ENCODE peak calls at places on chromosomes 1 and 21, in four cellular contexts. L is esophagus muscularis mucosa, U is right lobe of liver, S is endothelial cell. Z is an unnamed sample.
A peak's percentile ranks its signal among the peaks of the same experiment; 100 is the strongest.

GRCh38 chr1:229069176-229069575 is 201.7 kb upstream of the RAB4A start:
- DNase-seq in U (no peak), L (no peak), S (no peak), Z (no peak)

GRCh38 chr1:52913537-52913936 is 8.0 kb downstream of the ECHDC2 start:
- DNase-seq in U (peak; percentile 57), S (peak; percentile 23), L (no peak), Z (no peak)

GRCh38 chr1:234927312-234927967 is 201.2 kb downstream of the TOMM20 start:
- DNase-seq in S (no peak), L (no peak), U (no peak), Z (peak; percentile 48)

GRCh38 chr1:233326995-233327937 is at the start of gene MAP3K21:
- DNase-seq in U (peak; percentile 96), S (peak; percentile 54), L (peak; percentile 96), Z (peak; percentile 83)

GRCh38 chr1:58895559-58896135 is 111.8 kb upstream of the JUN start:
- DNase-seq in S (no peak), L (no peak), U (no peak), Z (no peak)

GRCh38 chr1:114024049-114024448 is 44.8 kb downstream of the OLFML3 start:
- DNase-seq in L (no peak), U (no peak), S (no peak), Z (no peak)

GRCh38 chr1:11788549-11789053 is 17.2 kb downstream of the MTHFR start:
- DNase-seq in L (no peak), S (no peak), U (no peak), Z (no peak)

GRCh38 chr1:204317170-204317569 is 42.6 kb downstream of the PLEKHA6 start:
- DNase-seq in U (no peak), L (no peak), S (no peak), Z (no peak)

GRCh38 chr1:17248781-17249180 is at the start of gene PADI3:
- DNase-seq in L (no peak), S (no peak), U (no peak), Z (no peak)

GRCh38 chr1:77989762-77990161 is 10.9 kb upstream of the FUBP1 start:
- DNase-seq in S (no peak), U (no peak), L (no peak), Z (no peak)

GRCh38 chr1:31745071-31745897 is 18.9 kb downstream of the ADGRB2 start:
- DNase-seq in L (no peak), S (peak; percentile 86), U (peak; percentile 50), Z (peak; percentile 90)

GRCh38 chr1:178134061-178134460 is 40.2 kb downstream of the RASAL2 start:
- DNase-seq in L (no peak), S (no peak), U (no peak), Z (no peak)

GRCh38 chr1:153178922-153179321 is 24.3 kb upstream of the LELP1 start:
- DNase-seq in L (no peak), S (no peak), U (no peak), Z (no peak)

GRCh38 chr1:159900086-159900680 is at the start of gene CFAP45:
- DNase-seq in S (peak; percentile 86), L (peak; percentile 94), U (peak; percentile 74), Z (peak; percentile 83)

GRCh38 chr1:109838838-109839240 is 71.8 kb upstream of the CSF1 start:
- DNase-seq in U (no peak), S (no peak), L (no peak), Z (no peak)

GRCh38 chr1:155136728-155137127 is 1.1 kb downstream of the SLC50A1 start:
- DNase-seq in L (no peak), U (no peak), S (no peak), Z (no peak)

GRCh38 chr1:53982034-53982761 is 35.8 kb downstream of the LDLRAD1 start:
- DNase-seq in U (peak; percentile 67), L (no peak), S (peak; percentile 53), Z (no peak)

GRCh38 chr1:16181887-16182719 is 26.2 kb upstream of the EPHA2 start:
- DNase-seq in S (peak; percentile 79), L (peak; percentile 96), U (peak; percentile 86), Z (no peak)

GRCh38 chr1:181251001-181251712 is 162.7 kb downstream of the IER5 start:
- DNase-seq in U (no peak), S (no peak), L (peak; percentile 57), Z (no peak)

GRCh38 chr1:33634806-33635205 is 162.4 kb downstream of the ZSCAN20 start:
- DNase-seq in L (no peak), U (no peak), S (peak; percentile 66), Z (peak; percentile 69)

GRCh38 chr1:84299536-84300260 is 1.8 kb upstream of the SAMD13 start:
- DNase-seq in U (no peak), S (peak; percentile 7), L (no peak), Z (no peak)

GRCh38 chr1:187959062-187959461 is 1130.3 kb downstream of the PLA2G4A start:
- DNase-seq in U (no peak), L (no peak), S (no peak), Z (no peak)

GRCh38 chr1:87200875-87201638 is 127.6 kb upstream of the LMO4 start:
- DNase-seq in U (no peak), S (no peak), L (peak; percentile 74), Z (no peak)

GRCh38 chr21:37072988-37073416 is at the start of the genes PIGP and TTC3:
- DNase-seq in L (peak; percentile 96), S (peak; percentile 99), U (peak; percentile 96), Z (peak; percentile 98)

GRCh38 chr21:37074195-37074510 is 1.1 kb downstream of the TTC3 start:
- DNase-seq in S (no peak), L (no peak), U (peak; percentile 39), Z (no peak)

GRCh38 chr21:37072239-37072987 is 458 bp downstream of the PIGP start:
- DNase-seq in U (peak; percentile 70), S (no peak), L (peak; percentile 96), Z (peak; percentile 17)

GRCh38 chr21:37074546-37074945 is 1.5 kb downstream of the TTC3 start:
- DNase-seq in S (no peak), U (no peak), L (no peak), Z (no peak)

GRCh38 chr21:37073417-37074194 is 552 bp downstream of the TTC3 start:
- DNase-seq in U (peak; percentile 74), L (no peak), S (no peak), Z (peak; percentile 52)
- TF ChIP-seq CTCF in U (peak; percentile 11), L (peak; percentile 3), S (no peak), Z (peak; percentile 10)

GRCh38 chr1:1987142-1987510 is 16.5 kb downstream of the CFAP74 start:
- DNase-seq in U (no peak), L (no peak), S (no peak), Z (no peak)
- TF ChIP-seq CTCF in U (no peak), L (no peak), S (no peak), Z (no peak)

GRCh38 chr1:73327180-73327793 is 870.7 kb downstream of the LRRIQ3 start:
- DNase-seq in U (no peak), L (no peak), S (no peak), Z (no peak)

GRCh38 chr1:73331726-73332125 is 866.2 kb downstream of the LRRIQ3 start:
- DNase-seq in S (no peak), U (no peak), L (no peak), Z (no peak)

GRCh38 chr1:73327998-73328397 is 870.0 kb downstream of the LRRIQ3 start:
- DNase-seq in U (no peak), L (no peak), S (no peak), Z (no peak)

GRCh38 chr1:73326663-73327062 is 871.3 kb downstream of the LRRIQ3 start:
- DNase-seq in S (no peak), U (no peak), L (no peak), Z (no peak)
- TF ChIP-seq CTCF in S (no peak), U (no peak), L (no peak), Z (no peak)

DNA sequence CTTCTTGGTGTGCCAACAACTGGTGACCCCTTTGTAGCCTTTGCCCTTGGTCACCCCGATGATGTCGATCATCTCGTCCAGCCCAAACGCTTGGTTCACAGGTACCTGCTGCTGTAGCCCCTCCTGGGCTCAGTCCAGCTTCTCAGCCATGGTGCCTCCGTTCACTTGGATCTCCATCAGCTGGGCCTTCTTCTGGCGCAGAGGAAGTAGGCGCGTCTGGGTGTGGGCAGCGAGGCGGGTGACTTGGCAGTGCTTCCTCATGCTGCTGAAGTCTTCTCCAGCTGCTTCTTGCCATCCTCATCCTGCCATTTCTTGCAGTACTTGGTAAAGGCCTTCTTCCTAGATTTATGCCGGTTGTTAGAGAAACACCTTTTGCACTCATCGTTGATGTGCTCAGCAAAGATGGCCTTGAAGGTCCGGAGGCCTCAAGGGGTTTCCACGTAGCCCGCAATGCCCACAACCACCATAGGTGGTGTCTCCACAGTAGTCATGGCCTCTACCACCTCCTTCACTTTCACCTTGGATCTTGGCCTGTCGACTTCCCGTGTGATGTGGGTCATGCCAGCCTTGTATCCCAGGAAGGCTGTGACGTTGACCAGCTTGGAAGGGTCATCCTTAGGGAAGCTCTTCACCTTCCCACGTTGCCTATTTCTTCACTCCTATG is 13.0 kb downstream of the DOP1B start:
- DNase-seq in L (no peak), S (no peak), U (no peak), Z (no peak)
- TF ChIP-seq CTCF in L (no peak), S (no peak), U (no peak), Z (no peak)

GRCh38 chr1:43704838-43705237 is 2.5 kb upstream of the ST3GAL3 start:
- DNase-seq in L (no peak), S (no peak), U (no peak), Z (no peak)
- TF ChIP-seq CTCF in L (peak; percentile 37), S (no peak), U (no peak), Z (no peak)

DNA sequence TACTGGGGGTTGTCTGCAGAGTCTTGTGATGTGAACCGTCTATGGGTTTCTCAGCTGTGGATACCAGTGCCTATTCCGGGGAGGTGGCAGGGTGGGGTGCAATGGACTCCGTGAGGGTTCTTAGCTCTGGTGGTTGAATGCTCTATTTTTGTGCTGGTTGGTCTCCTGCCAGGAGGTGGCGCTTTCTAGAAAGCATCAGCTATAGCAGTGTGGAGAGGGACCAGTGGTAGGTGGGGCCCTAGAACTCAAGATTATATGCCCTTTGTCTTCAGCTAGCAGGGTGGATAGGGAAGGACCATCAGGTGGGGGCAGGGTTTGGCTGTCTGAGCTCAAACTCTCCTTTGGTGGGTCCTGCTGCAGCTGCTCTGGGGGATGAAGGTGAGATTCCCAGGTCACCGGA is 127.3 kb upstream of the PLD5 start:
- DNase-seq in S (peak; percentile 66), U (no peak), L (no peak), Z (no peak)
- TF ChIP-seq CTCF in S (peak; percentile 50), U (no peak), L (no peak), Z (no peak)

DNA sequence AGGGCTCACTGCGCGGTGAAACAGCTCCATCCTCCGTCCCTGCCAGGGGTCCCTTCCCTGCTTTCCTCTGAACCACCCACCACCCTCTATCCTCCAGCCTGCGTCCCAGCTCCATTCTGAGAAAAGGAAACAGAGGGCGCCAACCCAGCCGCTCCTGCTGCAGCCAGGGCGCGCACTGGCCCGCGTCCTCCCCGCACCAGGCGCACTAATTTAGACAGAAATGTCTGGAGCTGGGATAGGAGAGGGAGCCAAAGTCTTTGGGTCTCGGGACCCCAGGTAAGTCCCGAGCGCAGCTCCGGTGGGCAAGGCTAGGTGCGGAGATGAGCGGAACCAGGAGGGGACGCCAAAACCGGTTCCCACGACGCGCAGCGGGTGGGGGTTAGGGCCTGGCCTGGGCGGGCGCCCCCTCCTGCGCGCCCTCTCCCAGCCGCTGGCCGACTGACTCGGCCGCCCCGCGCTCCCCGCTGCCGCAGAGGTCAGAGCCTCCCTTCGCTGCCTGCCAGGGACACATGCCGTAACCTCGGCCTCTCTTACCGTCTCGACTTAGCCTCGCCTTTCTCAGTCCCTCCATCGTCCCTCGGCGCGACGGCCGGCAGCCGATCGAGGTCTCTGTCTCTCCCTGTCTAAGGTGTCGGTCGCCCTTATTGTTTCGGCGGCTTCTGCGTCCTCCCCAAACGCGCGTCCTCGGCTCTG is 2.0 kb downstream of the CAMK2N1 start:
- DNase-seq in L (no peak), S (peak; percentile 24), U (peak; percentile 44), Z (no peak)
- TF ChIP-seq CTCF in L (peak; percentile 4), S (no peak), U (peak; percentile 29), Z (no peak)

GRCh38 chr21:23876925-23877558 is 1730.2 kb downstream of the MRPL39 start:
- DNase-seq in S (no peak), U (no peak), L (no peak), Z (no peak)
- TF ChIP-seq CTCF in S (no peak), U (no peak), L (no peak), Z (no peak)

Z was measured in GM13976.